ENCODE peak calls at places on chromosomes 3 and 15, in six cellular contexts. One of them, this sample, is unnamed.
A peak's percentile ranks its signal among the peaks of the same experiment; 100 is the strongest.

GRCh38 chr15:34620122-34620521 is 36.7 kb upstream of the GOLGA8B start:
- DNase-seq in NCI-H2029: no peak
- DNase-seq in NCI-H226: no peak
- DNase-seq in stimulated activated CD4-positive, alpha-beta T cell treated with anti-CD3 and anti-CD28 coated beads, Interleukin-4, amount 100 ng/mL, for 48 hours: no peak
- DNase-seq in endothelial cell: no peak
- DNase-seq in midbrain: no peak
- DNase-seq in this sample: no peak

GRCh38 chr15:41125950-41126642 is 10.0 kb upstream of the INO80 start:
- DNase-seq in NCI-H2029: no peak
- DNase-seq in NCI-H226: peak; percentile 3
- DNase-seq in stimulated activated CD4-positive, alpha-beta T cell treated with anti-CD3 and anti-CD28 coated beads, Interleukin-4, amount 100 ng/mL, for 48 hours: no peak
- DNase-seq in endothelial cell: no peak
- DNase-seq in midbrain: no peak
- DNase-seq in this sample: no peak

GRCh38 chr3:180063783-180064182 is 27.0 kb upstream of the PEX5L start:
- DNase-seq in NCI-H2029: no peak
- DNase-seq in NCI-H226: no peak
- DNase-seq in stimulated activated CD4-positive, alpha-beta T cell treated with anti-CD3 and anti-CD28 coated beads, Interleukin-4, amount 100 ng/mL, for 48 hours: no peak
- DNase-seq in endothelial cell: no peak
- DNase-seq in midbrain: no peak
- DNase-seq in this sample: no peak

GRCh38 chr3:61748288-61748687 is 186.9 kb downstream of the PTPRG start:
- DNase-seq in NCI-H2029: no peak
- DNase-seq in NCI-H226: no peak
- DNase-seq in stimulated activated CD4-positive, alpha-beta T cell treated with anti-CD3 and anti-CD28 coated beads, Interleukin-4, amount 100 ng/mL, for 48 hours: no peak
- DNase-seq in endothelial cell: no peak
- DNase-seq in midbrain: no peak
- DNase-seq in this sample: no peak

GRCh38 chr15:85725019-85725418 is 69.7 kb downstream of the KLHL25 start:
- DNase-seq in NCI-H2029: no peak
- DNase-seq in NCI-H226: no peak
- DNase-seq in stimulated activated CD4-positive, alpha-beta T cell treated with anti-CD3 and anti-CD28 coated beads, Interleukin-4, amount 100 ng/mL, for 48 hours: no peak
- DNase-seq in endothelial cell: no peak
- DNase-seq in midbrain: no peak
- DNase-seq in this sample: no peak

GRCh38 chr15:73744293-73744692 is 8.9 kb downstream of the INSYN1 start:
- DNase-seq in NCI-H2029: no peak
- DNase-seq in NCI-H226: no peak
- DNase-seq in stimulated activated CD4-positive, alpha-beta T cell treated with anti-CD3 and anti-CD28 coated beads, Interleukin-4, amount 100 ng/mL, for 48 hours: no peak
- DNase-seq in endothelial cell: no peak
- DNase-seq in midbrain: no peak
- DNase-seq in this sample: no peak

GRCh38 chr3:194828126-194828525 is 142.4 kb downstream of the FAM43A start:
- DNase-seq in NCI-H2029: no peak
- DNase-seq in NCI-H226: no peak
- DNase-seq in stimulated activated CD4-positive, alpha-beta T cell treated with anti-CD3 and anti-CD28 coated beads, Interleukin-4, amount 100 ng/mL, for 48 hours: no peak
- DNase-seq in endothelial cell: no peak
- DNase-seq in midbrain: no peak
- DNase-seq in this sample: no peak

GRCh38 chr15:41811432-41812195 is 16.3 kb upstream of the JMJD7 start:
- DNase-seq in NCI-H2029: peak; percentile 24
- DNase-seq in NCI-H226: peak; percentile 36
- DNase-seq in stimulated activated CD4-positive, alpha-beta T cell treated with anti-CD3 and anti-CD28 coated beads, Interleukin-4, amount 100 ng/mL, for 48 hours: peak; percentile 57
- DNase-seq in endothelial cell: peak; percentile 83
- DNase-seq in midbrain: peak; percentile 89
- DNase-seq in this sample: peak; percentile 75

GRCh38 chr15:62857411-62857853 is 185.1 kb upstream of the TPM1 start:
- DNase-seq in NCI-H2029: no peak
- DNase-seq in NCI-H226: peak; percentile 68
- DNase-seq in stimulated activated CD4-positive, alpha-beta T cell treated with anti-CD3 and anti-CD28 coated beads, Interleukin-4, amount 100 ng/mL, for 48 hours: no peak
- DNase-seq in endothelial cell: no peak
- DNase-seq in midbrain: no peak
- DNase-seq in this sample: no peak

GRCh38 chr15:42491540-42492225 is 742 bp upstream of the ZNF106 start:
- DNase-seq in NCI-H2029: no peak
- DNase-seq in NCI-H226: peak; percentile 35
- DNase-seq in stimulated activated CD4-positive, alpha-beta T cell treated with anti-CD3 and anti-CD28 coated beads, Interleukin-4, amount 100 ng/mL, for 48 hours: no peak
- DNase-seq in endothelial cell: no peak
- DNase-seq in midbrain: no peak
- DNase-seq in this sample: no peak

GRCh38 chr3:9715764-9716437 is 12.3 kb downstream of the CPNE9 start:
- DNase-seq in NCI-H2029: no peak
- DNase-seq in NCI-H226: peak; percentile 88
- DNase-seq in stimulated activated CD4-positive, alpha-beta T cell treated with anti-CD3 and anti-CD28 coated beads, Interleukin-4, amount 100 ng/mL, for 48 hours: peak; percentile 35
- DNase-seq in endothelial cell: no peak
- DNase-seq in midbrain: peak; percentile 61
- DNase-seq in this sample: no peak

GRCh38 chr3:170397579-170398177 is 21.0 kb upstream of the CLDN11 start:
- DNase-seq in NCI-H2029: no peak
- DNase-seq in NCI-H226: no peak
- DNase-seq in stimulated activated CD4-positive, alpha-beta T cell treated with anti-CD3 and anti-CD28 coated beads, Interleukin-4, amount 100 ng/mL, for 48 hours: no peak
- DNase-seq in endothelial cell: no peak
- DNase-seq in midbrain: no peak
- DNase-seq in this sample: no peak

GRCh38 chr15:34993877-34994276 is 5.8 kb upstream of the ZNF770 start:
- DNase-seq in NCI-H2029: no peak
- DNase-seq in NCI-H226: no peak
- DNase-seq in stimulated activated CD4-positive, alpha-beta T cell treated with anti-CD3 and anti-CD28 coated beads, Interleukin-4, amount 100 ng/mL, for 48 hours: no peak
- DNase-seq in endothelial cell: no peak
- DNase-seq in midbrain: no peak
- DNase-seq in this sample: no peak

GRCh38 chr3:72036899-72037298 is 252.0 kb upstream of the PROK2 start:
- DNase-seq in NCI-H2029: no peak
- DNase-seq in NCI-H226: no peak
- DNase-seq in stimulated activated CD4-positive, alpha-beta T cell treated with anti-CD3 and anti-CD28 coated beads, Interleukin-4, amount 100 ng/mL, for 48 hours: no peak
- DNase-seq in endothelial cell: no peak
- DNase-seq in midbrain: no peak
- DNase-seq in this sample: no peak

GRCh38 chr3:24303057-24303754 is 191.4 kb downstream of the THRB start:
- DNase-seq in NCI-H2029: no peak
- DNase-seq in NCI-H226: no peak
- DNase-seq in stimulated activated CD4-positive, alpha-beta T cell treated with anti-CD3 and anti-CD28 coated beads, Interleukin-4, amount 100 ng/mL, for 48 hours: no peak
- DNase-seq in endothelial cell: no peak
- DNase-seq in midbrain: no peak
- DNase-seq in this sample: no peak

GRCh38 chr3:101091489-101091888 is 98.3 kb upstream of the ABI3BP start:
- DNase-seq in NCI-H2029: no peak
- DNase-seq in NCI-H226: peak; percentile 49
- DNase-seq in stimulated activated CD4-positive, alpha-beta T cell treated with anti-CD3 and anti-CD28 coated beads, Interleukin-4, amount 100 ng/mL, for 48 hours: no peak
- DNase-seq in endothelial cell: no peak
- DNase-seq in midbrain: no peak
- DNase-seq in this sample: no peak

GRCh38 chr3:14201881-14202684 is 23.5 kb downstream of the LSM3 start:
- DNase-seq in NCI-H2029: no peak
- DNase-seq in NCI-H226: no peak
- DNase-seq in stimulated activated CD4-positive, alpha-beta T cell treated with anti-CD3 and anti-CD28 coated beads, Interleukin-4, amount 100 ng/mL, for 48 hours: no peak
- DNase-seq in endothelial cell: no peak
- DNase-seq in midbrain: no peak
- DNase-seq in this sample: no peak

GRCh38 chr3:55443346-55443745 is 43.8 kb downstream of the WNT5A start:
- DNase-seq in NCI-H2029: no peak
- DNase-seq in NCI-H226: no peak
- DNase-seq in stimulated activated CD4-positive, alpha-beta T cell treated with anti-CD3 and anti-CD28 coated beads, Interleukin-4, amount 100 ng/mL, for 48 hours: no peak
- DNase-seq in endothelial cell: no peak
- DNase-seq in midbrain: no peak
- DNase-seq in this sample: no peak

GRCh38 chr3:9276761-9277370 is 27.4 kb upstream of the SRGAP3 start:
- DNase-seq in NCI-H2029: no peak
- DNase-seq in NCI-H226: peak; percentile 46
- DNase-seq in stimulated activated CD4-positive, alpha-beta T cell treated with anti-CD3 and anti-CD28 coated beads, Interleukin-4, amount 100 ng/mL, for 48 hours: no peak
- DNase-seq in endothelial cell: no peak
- DNase-seq in midbrain: no peak
- DNase-seq in this sample: no peak

GRCh38 chr3:65402597-65402996 is 636.1 kb downstream of the MAGI1 start:
- DNase-seq in NCI-H2029: no peak
- DNase-seq in NCI-H226: peak; percentile 89
- DNase-seq in stimulated activated CD4-positive, alpha-beta T cell treated with anti-CD3 and anti-CD28 coated beads, Interleukin-4, amount 100 ng/mL, for 48 hours: no peak
- DNase-seq in endothelial cell: no peak
- DNase-seq in midbrain: no peak
- DNase-seq in this sample: no peak

GRCh38 chr3:125202197-125202596 is 10.4 kb downstream of the SLC12A8 start:
- DNase-seq in NCI-H2029: no peak
- DNase-seq in NCI-H226: no peak
- DNase-seq in stimulated activated CD4-positive, alpha-beta T cell treated with anti-CD3 and anti-CD28 coated beads, Interleukin-4, amount 100 ng/mL, for 48 hours: no peak
- DNase-seq in endothelial cell: no peak
- DNase-seq in midbrain: no peak
- DNase-seq in this sample: no peak

GRCh38 chr3:189304465-189305341 is 132.9 kb downstream of the TPRG1 start:
- DNase-seq in NCI-H2029: peak; percentile 91
- DNase-seq in NCI-H226: peak; percentile 85
- DNase-seq in stimulated activated CD4-positive, alpha-beta T cell treated with anti-CD3 and anti-CD28 coated beads, Interleukin-4, amount 100 ng/mL, for 48 hours: no peak
- DNase-seq in endothelial cell: no peak
- DNase-seq in midbrain: no peak
- DNase-seq in this sample: no peak

GRCh38 chr3:38576131-38577088 is 73.1 kb downstream of the SCN5A start:
- DNase-seq in NCI-H2029: no peak
- DNase-seq in NCI-H226: no peak
- DNase-seq in stimulated activated CD4-positive, alpha-beta T cell treated with anti-CD3 and anti-CD28 coated beads, Interleukin-4, amount 100 ng/mL, for 48 hours: no peak
- DNase-seq in endothelial cell: no peak
- DNase-seq in midbrain: no peak
- DNase-seq in this sample: peak; percentile 4

GRCh38 chr15:38455096-38455495 is 1.2 kb downstream of the FAM98B start:
- DNase-seq in NCI-H2029: no peak
- DNase-seq in NCI-H226: no peak
- DNase-seq in stimulated activated CD4-positive, alpha-beta T cell treated with anti-CD3 and anti-CD28 coated beads, Interleukin-4, amount 100 ng/mL, for 48 hours: no peak
- DNase-seq in endothelial cell: no peak
- DNase-seq in midbrain: no peak
- DNase-seq in this sample: no peak

GRCh38 chr3:13622356-13622755 is 73.4 kb downstream of the FBLN2 start:
- DNase-seq in NCI-H2029: no peak
- DNase-seq in NCI-H226: no peak
- DNase-seq in stimulated activated CD4-positive, alpha-beta T cell treated with anti-CD3 and anti-CD28 coated beads, Interleukin-4, amount 100 ng/mL, for 48 hours: no peak
- DNase-seq in endothelial cell: no peak
- DNase-seq in midbrain: no peak
- DNase-seq in this sample: no peak

GRCh38 chr3:71062037-71062919 is 521.2 kb downstream of the FOXP1 start:
- DNase-seq in NCI-H2029: no peak
- DNase-seq in NCI-H226: peak; percentile 27
- DNase-seq in stimulated activated CD4-positive, alpha-beta T cell treated with anti-CD3 and anti-CD28 coated beads, Interleukin-4, amount 100 ng/mL, for 48 hours: no peak
- DNase-seq in endothelial cell: no peak
- DNase-seq in midbrain: no peak
- DNase-seq in this sample: no peak

GRCh38 chr15:59276225-59277178 is 69.9 kb downstream of the LDHAL6B start:
- DNase-seq in NCI-H2029: no peak
- DNase-seq in NCI-H226: no peak
- DNase-seq in stimulated activated CD4-positive, alpha-beta T cell treated with anti-CD3 and anti-CD28 coated beads, Interleukin-4, amount 100 ng/mL, for 48 hours: no peak
- DNase-seq in endothelial cell: no peak
- DNase-seq in midbrain: no peak
- DNase-seq in this sample: no peak

GRCh38 chr3:147412917-147413711 is 3.9 kb downstream of the ZIC1 start:
- DNase-seq in NCI-H2029: no peak
- DNase-seq in NCI-H226: no peak
- DNase-seq in stimulated activated CD4-positive, alpha-beta T cell treated with anti-CD3 and anti-CD28 coated beads, Interleukin-4, amount 100 ng/mL, for 48 hours: no peak
- DNase-seq in endothelial cell: peak; percentile 11
- DNase-seq in midbrain: no peak
- DNase-seq in this sample: no peak

GRCh38 chr15:65184305-65184943 is 718 bp downstream of the CLPX start:
- DNase-seq in NCI-H2029: no peak
- DNase-seq in NCI-H226: peak; percentile 16
- DNase-seq in stimulated activated CD4-positive, alpha-beta T cell treated with anti-CD3 and anti-CD28 coated beads, Interleukin-4, amount 100 ng/mL, for 48 hours: peak; percentile 18
- DNase-seq in endothelial cell: peak; percentile 66
- DNase-seq in midbrain: peak; percentile 51
- DNase-seq in this sample: peak; percentile 35

GRCh38 chr3:128488636-128488994 is 4.4 kb downstream of the GATA2 start:
- DNase-seq in NCI-H2029: no peak
- DNase-seq in NCI-H226: peak; percentile 42
- DNase-seq in stimulated activated CD4-positive, alpha-beta T cell treated with anti-CD3 and anti-CD28 coated beads, Interleukin-4, amount 100 ng/mL, for 48 hours: no peak
- DNase-seq in endothelial cell: no peak
- DNase-seq in midbrain: no peak
- DNase-seq in this sample: no peak

GRCh38 chr3:49108346-49108745 is 3.8 kb upstream of the QARS1 start:
- DNase-seq in NCI-H2029: no peak
- DNase-seq in NCI-H226: no peak
- DNase-seq in stimulated activated CD4-positive, alpha-beta T cell treated with anti-CD3 and anti-CD28 coated beads, Interleukin-4, amount 100 ng/mL, for 48 hours: no peak
- DNase-seq in endothelial cell: no peak
- DNase-seq in midbrain: no peak
- DNase-seq in this sample: no peak

GRCh38 chr3:146589899-146590508 is 15.1 kb downstream of the PLSCR5 start:
- DNase-seq in NCI-H2029: no peak
- DNase-seq in NCI-H226: peak; percentile 8
- DNase-seq in stimulated activated CD4-positive, alpha-beta T cell treated with anti-CD3 and anti-CD28 coated beads, Interleukin-4, amount 100 ng/mL, for 48 hours: peak; percentile 3
- DNase-seq in endothelial cell: peak; percentile 21
- DNase-seq in midbrain: peak; percentile 68
- DNase-seq in this sample: no peak

GRCh38 chr3:43727930-43728329 is 37.2 kb downstream of the ABHD5 start:
- DNase-seq in NCI-H2029: no peak
- DNase-seq in NCI-H226: no peak
- DNase-seq in stimulated activated CD4-positive, alpha-beta T cell treated with anti-CD3 and anti-CD28 coated beads, Interleukin-4, amount 100 ng/mL, for 48 hours: no peak
- DNase-seq in endothelial cell: no peak
- DNase-seq in midbrain: no peak
- DNase-seq in this sample: no peak

GRCh38 chr3:38468811-38469210 is 15.1 kb downstream of the ACVR2B start:
- DNase-seq in NCI-H2029: no peak
- DNase-seq in NCI-H226: no peak
- DNase-seq in stimulated activated CD4-positive, alpha-beta T cell treated with anti-CD3 and anti-CD28 coated beads, Interleukin-4, amount 100 ng/mL, for 48 hours: no peak
- DNase-seq in endothelial cell: no peak
- DNase-seq in midbrain: no peak
- DNase-seq in this sample: no peak